ENCODE peak calls at places on chromosomes 5 and 9, in ten cellular contexts. P is HCT116, F is hepatocyte, Z is PC-3, I is GM12878, L is mammary epithelial cell, G is HepG2, J is keratinocyte, E is SK-N-MC, B is GM23248. Y is an unnamed sample.

GRCh38 chr9:127361561-127361960 is 35.4 kb upstream of the SLC2A8 start:
- DNase-seq in P (no peak), F (no peak), Z (no peak), I (peak; percentile 15), L (peak; percentile 78), G (no peak), J (peak; percentile 38), E (no peak), B (no peak), Y (no peak)

GRCh38 chr5:5105531-5105930 is 34.6 kb upstream of the ADAMTS16 start:
- DNase-seq in P (no peak), F (no peak), Z (peak; percentile 82), I (no peak), L (peak; percentile 45), G (no peak), J (peak; percentile 13), E (no peak), B (no peak), Y (no peak)

GRCh38 chr5:71757590-71758543 is 38.8 kb downstream of the CARTPT start:
- DNase-seq in P (peak; percentile 61), F (peak; percentile 82), Z (peak; percentile 72), I (peak; percentile 12), L (peak; percentile 54), G (peak; percentile 67), J (no peak), E (peak; percentile 40), B (peak; percentile 83), Y (peak; percentile 75)

GRCh38 chr9:91063471-91063870 is 261.9 kb downstream of the SYK start:
- DNase-seq in P (no peak), F (no peak), Z (no peak), I (no peak), L (no peak), G (no peak), J (no peak), E (no peak), B (no peak), Y (no peak)

GRCh38 chr9:19156026-19156474 is 28.8 kb upstream of the PLIN2 start:
- DNase-seq in P (no peak), F (no peak), Z (peak; percentile 3), I (no peak), L (no peak), G (peak; percentile 87), J (no peak), E (no peak), B (no peak), Y (no peak)

GRCh38 chr9:126470251-126470993 is 143.3 kb upstream of the LMX1B start:
- DNase-seq in P (no peak), F (no peak), Z (no peak), I (no peak), L (no peak), G (no peak), J (no peak), E (no peak), B (peak; percentile 49), Y (no peak)

GRCh38 chr5:132873119-132873929 is at the start of gene LEAP2:
- DNase-seq in P (no peak), F (peak; percentile 54), Z (no peak), I (no peak), L (no peak), G (peak; percentile 95), J (no peak), E (no peak), B (peak; percentile 20), Y (no peak)

GRCh38 chr9:113641100-113641885 is 177.8 kb downstream of the RGS3 start:
- DNase-seq in P (no peak), F (no peak), Z (peak; percentile 19), I (no peak), L (no peak), G (no peak), J (no peak), E (no peak), B (no peak), Y (no peak)

GRCh38 chr9:33852216-33852826 is 35.4 kb downstream of the UBE2R2 start:
- DNase-seq in P (peak; percentile 43), F (peak; percentile 61), Z (peak; percentile 66), I (no peak), L (peak; percentile 41), G (peak; percentile 56), J (no peak), E (no peak), B (peak; percentile 79), Y (peak; percentile 59)

GRCh38 chr5:94425396-94425795 is 193.0 kb downstream of the KIAA0825 start:
- DNase-seq in P (no peak), F (no peak), Z (no peak), I (no peak), L (no peak), G (no peak), J (no peak), E (no peak), B (no peak), Y (no peak)

GRCh38 chr9:99876190-99876589 is 30.3 kb upstream of the STX17 start:
- DNase-seq in P (no peak), F (no peak), Z (no peak), I (no peak), L (no peak), G (no peak), J (no peak), E (no peak), B (no peak), Y (no peak)

GRCh38 chr5:111461261-111461671 is 51.1 kb downstream of the STARD4 start:
- DNase-seq in P (no peak), F (peak; percentile 62), Z (peak; percentile 44), I (no peak), L (peak; percentile 38), G (no peak), J (no peak), E (no peak), B (peak; percentile 70), Y (peak; percentile 74)

GRCh38 chr5:118698774-118699173 is 289.6 kb downstream of the DTWD2 start:
- DNase-seq in P (no peak), F (no peak), Z (no peak), I (no peak), L (no peak), G (no peak), J (no peak), E (no peak), B (no peak), Y (peak; percentile 34)

GRCh38 chr5:103808464-103809106 is 246.0 kb upstream of the NUDT12 start:
- DNase-seq in P (peak; percentile 61), F (peak; percentile 79), Z (peak; percentile 85), I (no peak), L (peak; percentile 40), G (peak; percentile 34), J (no peak), E (peak; percentile 60), B (peak; percentile 31), Y (peak; percentile 73)

GRCh38 chr5:169290895-169291294 is 10.0 kb downstream of the SLIT3 start:
- DNase-seq in P (no peak), F (no peak), Z (peak; percentile 27), I (no peak), L (peak; percentile 72), G (no peak), J (no peak), E (no peak), B (peak; percentile 31), Y (no peak)

GRCh38 chr9:88535226-88535931 is 401 bp downstream of the NXNL2 start:
- DNase-seq in P (no peak), F (peak; percentile 66), Z (no peak), I (no peak), L (no peak), G (no peak), J (no peak), E (no peak), B (no peak), Y (peak; percentile 69)
- TF ChIP-seq EZH2 in P (no peak), F (no peak), Z (no peak), I (no peak), L (no peak), G (no peak), J (no peak), E (no peak), B (no peak), Y (peak; percentile 78)

DNA sequence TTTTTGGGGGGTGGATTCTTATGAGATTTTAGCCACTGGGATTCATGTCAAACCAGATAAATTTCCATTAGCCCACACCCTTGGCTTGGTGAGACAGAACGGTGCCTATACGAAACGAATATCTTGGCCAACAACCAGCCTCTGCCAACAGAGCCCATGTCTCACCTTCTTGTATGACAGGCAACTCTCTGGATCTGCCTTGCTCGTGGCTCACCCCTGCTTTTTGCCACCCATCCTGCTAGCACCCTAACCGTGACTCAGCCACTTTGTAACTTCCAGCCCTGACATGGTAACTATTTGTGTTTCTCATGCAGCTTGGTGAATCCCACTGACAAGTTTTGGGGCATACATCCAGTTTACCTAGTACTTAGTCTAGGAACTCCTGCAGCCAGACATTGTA is 457.0 kb downstream of the SPATA31D1 start:
- DNase-seq in P (no peak), F (no peak), Z (no peak), I (no peak), L (peak; percentile 4), G (no peak), J (no peak), E (no peak), B (peak; percentile 3), Y (no peak)
- H3K9me3 ChIP-seq in P (peaks cover 17% of the 10 kb centered on the region), F (peaks cover 11% of the 10 kb centered on the region), Z (no peaks in the 10 kb centered on the region), I (no peaks in the 10 kb centered on the region), L (peaks cover 11% of the 10 kb centered on the region), G (peaks cover 65% of the 10 kb centered on the region), J (peaks cover 2% of the 10 kb centered on the region), E (no peaks in the 10 kb centered on the region), B (peaks cover 2% of the 10 kb centered on the region), Y (no peaks in the 10 kb centered on the region)

GRCh38 chr5:16156152-16156551 is 23.4 kb downstream of the MARCHF11 start:
- DNase-seq in P (no peak), F (no peak), Z (no peak), I (no peak), L (no peak), G (no peak), J (no peak), E (no peak), B (no peak), Y (no peak)

DNA sequence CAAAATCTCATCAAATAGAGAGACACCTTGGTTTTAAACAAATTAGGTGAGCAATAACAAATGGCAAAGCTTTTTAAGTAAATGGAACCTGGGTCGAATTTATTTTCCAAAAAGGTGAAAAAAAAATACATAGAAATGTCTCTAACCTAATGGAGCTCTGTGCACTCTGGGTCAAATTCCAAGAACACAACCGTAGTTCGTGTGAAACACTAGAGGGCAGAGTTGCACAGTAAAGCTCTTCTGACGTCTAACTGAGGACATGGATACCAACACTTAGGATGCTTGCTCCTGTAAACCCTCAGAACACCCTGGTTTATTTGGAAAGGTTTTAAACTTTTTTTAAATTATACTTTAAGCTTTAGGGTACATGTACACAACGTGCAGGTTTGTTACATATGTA is 18.9 kb downstream of the MARCHF11 start:
- DNase-seq in P (peak; percentile 12), F (peak; percentile 82), Z (peak; percentile 77), I (peak; percentile 2), L (peak; percentile 41), G (peak; percentile 60), J (peak; percentile 17), E (peak; percentile 40), B (peak; percentile 84), Y (peak; percentile 85)
- TF ChIP-seq EZH2 in P (no peak), F (no peak), Z (no peak), I (no peak), L (no peak), G (no peak), J (no peak), E (no peak), B (no peak), Y (no peak)

DNA sequence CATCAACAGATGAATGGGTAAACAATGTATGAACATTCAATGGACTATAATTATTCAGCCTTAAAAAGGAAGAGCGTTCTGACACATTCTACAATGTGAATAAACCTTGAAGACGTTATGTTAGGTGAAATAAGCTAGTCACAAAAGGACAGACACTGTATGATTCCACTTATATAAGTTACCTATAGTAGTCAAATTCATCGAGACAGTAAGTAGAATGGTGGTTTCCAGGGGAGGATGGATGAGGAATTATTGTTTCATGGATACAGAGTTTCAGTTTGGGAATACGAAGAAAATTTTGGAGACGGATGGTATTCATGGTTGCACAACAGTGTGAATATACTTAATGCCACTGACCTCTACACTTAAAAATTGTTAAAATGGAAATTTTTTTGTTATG is 216.4 kb downstream of the CACNA1B start:
- DNase-seq in P (no peak), F (no peak), Z (no peak), I (no peak), L (no peak), G (no peak), J (no peak), E (no peak), B (no peak), Y (no peak)
- H3K9me3 ChIP-seq in P (no peaks in the 10 kb centered on the region), F (no peaks in the 10 kb centered on the region), Z (no peaks in the 10 kb centered on the region), I (no peaks in the 10 kb centered on the region), L (peaks cover 6% of the 10 kb centered on the region), G (no peaks in the 10 kb centered on the region), J (no peaks in the 10 kb centered on the region), E (no peaks in the 10 kb centered on the region), B (no peaks in the 10 kb centered on the region), Y (no peaks in the 10 kb centered on the region)

Y was measured in neural progenitor cell.